ENCODE peak calls at places on chromosomes 2 and 18, in nine cellular contexts. G is aorta, F is PC-9, R is H4, A is NCI-H460, U is heart left ventricle, J is B cell, B is M059J, N is NCI-H446. V is an unnamed sample.

GRCh38 chr2:239399404-239399999 is 1.3 kb downstream of the HDAC4 start:
- DNase-seq in U (no peak), B (peak), R (no peak), A (no peak), F (no peak), N (no peak), J (peak), G (peak), V (peak)

GRCh38 chr18:28059861-28060260 is 117.1 kb downstream of the CDH2 start:
- DNase-seq in U (no peak), G (no peak), N (no peak), B (no peak), A (no peak), J (no peak), F (no peak), R (no peak), V (no peak)

GRCh38 chr18:61149786-61150185 is 183.4 kb upstream of the CDH20 start:
- DNase-seq in F (no peak), N (no peak), A (no peak), B (peak), R (no peak), U (no peak), J (no peak), G (no peak), V (no peak)

GRCh38 chr18:50193796-50194622 is 938 bp downstream of the MYO5B start:
- DNase-seq in U (no peak), J (peak), F (no peak), A (no peak), R (no peak), G (peak), N (no peak), B (no peak), V (no peak)

GRCh38 chr2:145652992-145653545 is 1133.2 kb upstream of the ZEB2 start:
- DNase-seq in F (no peak), J (no peak), G (no peak), B (peak), R (peak), A (peak), N (no peak), U (no peak), V (no peak)

GRCh38 chr2:214575030-214575949 is 164.4 kb downstream of the VWC2L start:
- DNase-seq in R (no peak), F (no peak), G (no peak), U (no peak), J (peak), N (peak), A (no peak), B (peak), V (no peak)

GRCh38 chr18:11689972-11690570 is 1.0 kb downstream of the GNAL start:
- DNase-seq in B (peak), F (no peak), U (no peak), A (no peak), N (no peak), R (peak), G (no peak), J (peak), V (no peak)

GRCh38 chr2:233654501-233654900 is 17.2 kb upstream of the UGT1A9 start:
- DNase-seq in A (no peak), U (no peak), F (no peak), J (no peak), N (no peak), R (no peak), B (no peak), G (no peak), V (no peak)

GRCh38 chr18:40431071-40431998 is 1523.7 kb upstream of the PIK3C3 start:
- DNase-seq in B (peak), G (no peak), U (no peak), A (no peak), N (no peak), R (no peak), F (no peak), J (no peak), V (no peak)

GRCh38 chr2:219733746-219734145 is 106.3 kb downstream of the SLC4A3 start:
- DNase-seq in J (no peak), R (no peak), F (no peak), G (no peak), N (no peak), A (no peak), B (no peak), U (no peak), V (no peak)

GRCh38 chr2:55133467-55134315 is 83.4 kb upstream of the RTN4 start:
- DNase-seq in B (peak), A (no peak), G (peak), F (no peak), U (peak), R (peak), J (peak), N (no peak), V (peak)

GRCh38 chr2:15860760-15861159 is 79.6 kb upstream of the MYCN start:
- DNase-seq in G (no peak), N (no peak), U (no peak), A (no peak), R (no peak), F (no peak), J (no peak), B (no peak), V (no peak)

GRCh38 chr2:201136889-201137321 is 20.9 kb downstream of the CFLAR start:
- DNase-seq in J (no peak), N (no peak), G (no peak), B (no peak), A (no peak), F (no peak), U (no peak), R (no peak), V (no peak)

GRCh38 chr18:23626451-23627279 is 36.0 kb downstream of the ANKRD29 start:
- DNase-seq in R (peak), U (no peak), F (peak), A (peak), B (peak), G (no peak), J (no peak), N (no peak), V (no peak)

GRCh38 chr2:217108575-217109027 is 248.7 kb upstream of the TNP1 start:
- DNase-seq in B (no peak), J (no peak), G (no peak), U (no peak), F (peak), N (no peak), A (no peak), R (no peak), V (peak)

GRCh38 chr2:138997849-138998517 is 217.8 kb upstream of the NXPH2 start:
- DNase-seq in U (no peak), G (no peak), A (peak), N (no peak), B (peak), J (no peak), R (no peak), F (no peak), V (no peak)

GRCh38 chr18:46425511-46425910 is 231.5 kb downstream of the LOXHD1 start:
- DNase-seq in B (no peak), G (no peak), N (no peak), U (no peak), R (no peak), J (no peak), A (no peak), F (no peak), V (no peak)

GRCh38 chr18:23964282-23965238 is 50.0 kb upstream of the TTC39C start:
- DNase-seq in R (no peak), G (no peak), N (no peak), U (no peak), B (no peak), F (no peak), J (peak), A (peak), V (peak)

GRCh38 chr18:48828201-48828580 is 122.6 kb downstream of the SMAD7 start:
- DNase-seq in N (no peak), R (no peak), U (no peak), F (no peak), A (no peak), G (no peak), J (no peak), B (no peak), V (no peak)

GRCh38 chr2:8534729-8535397 is 147.0 kb upstream of the ID2 start:
- DNase-seq in F (no peak), J (no peak), A (no peak), N (no peak), G (peak), R (no peak), U (peak), B (no peak), V (peak)

GRCh38 chr2:66439291-66440010 is 4.5 kb downstream of the MEIS1 start:
- DNase-seq in N (no peak), B (no peak), A (no peak), J (no peak), G (peak), R (no peak), U (peak), F (no peak), V (no peak)

GRCh38 chr2:235675678-235676535 is 182.1 kb downstream of the AGAP1 start:
- DNase-seq in U (no peak), G (no peak), B (peak), A (no peak), N (no peak), R (no peak), J (no peak), F (peak), V (no peak)

GRCh38 chr2:217664761-217665160 is 338.0 kb downstream of the TNS1 start:
- DNase-seq in G (no peak), A (no peak), B (no peak), U (no peak), F (no peak), R (no peak), J (no peak), N (no peak), V (no peak)

GRCh38 chr18:79855147-79855910 is 57.6 kb downstream of the KCNG2 start:
- DNase-seq in N (no peak), G (no peak), R (no peak), F (no peak), B (peak), J (peak), A (no peak), U (no peak), V (no peak)

GRCh38 chr18:29874519-29875098 is 1167.9 kb downstream of the DSC3 start:
- DNase-seq in B (peak), R (peak), A (peak), G (no peak), U (no peak), N (peak), F (no peak), J (no peak), V (peak)

GRCh38 chr2:108257757-108258331 is 18.1 kb downstream of the SULT1C3 start:
- DNase-seq in U (no peak), R (no peak), F (no peak), A (no peak), J (no peak), G (no peak), B (no peak), N (no peak), V (no peak)

GRCh38 chr2:234003972-234004617 is 46.4 kb upstream of the SPP2 start:
- DNase-seq in U (no peak), A (peak), F (peak), B (peak), G (peak), N (peak), R (peak), J (no peak), V (no peak)

GRCh38 chr2:85935170-85935745 is 46.5 kb upstream of the ST3GAL5 start:
- DNase-seq in R (no peak), B (no peak), U (no peak), F (no peak), G (no peak), J (no peak), N (no peak), A (no peak), V (no peak)

GRCh38 chr18:8052237-8052701 is 485.2 kb downstream of the PTPRM start:
- DNase-seq in U (no peak), B (peak), F (no peak), J (no peak), A (no peak), R (no peak), G (no peak), N (no peak), V (no peak)

GRCh38 chr2:36902385-36903120 is 63.8 kb downstream of the STRN start:
- DNase-seq in F (no peak), R (no peak), B (no peak), J (no peak), A (no peak), N (no peak), U (no peak), G (no peak), V (no peak)

GRCh38 chr2:201118957-201119848 is 3.2 kb downstream of the CFLAR start:
- DNase-seq in N (peak), G (no peak), A (peak), B (peak), J (no peak), F (peak), R (peak), U (no peak), V (no peak)

GRCh38 chr2:62292190-62292589 is 96.3 kb downstream of the B3GNT2 start:
- DNase-seq in A (no peak), G (no peak), J (no peak), N (no peak), B (peak), F (peak), U (no peak), R (peak), V (no peak)

GRCh38 chr2:8756230-8756629 is 74.4 kb downstream of the ID2 start:
- DNase-seq in F (no peak), R (no peak), N (no peak), J (no peak), U (no peak), G (no peak), B (no peak), A (no peak), V (no peak)

GRCh38 chr2:119486196-119486827 is 38.0 kb downstream of the SCTR start:
- DNase-seq in B (no peak), A (no peak), F (no peak), R (no peak), G (no peak), N (no peak), U (no peak), J (no peak), V (no peak)

GRCh38 chr2:44655401-44655864 is 286.1 kb upstream of the SIX3 start:
- DNase-seq in A (no peak), F (no peak), G (no peak), U (no peak), N (no peak), J (no peak), R (no peak), B (no peak), V (no peak)

GRCh38 chr2:108220942-108221541 is 18.7 kb upstream of the SULT1C3 start:
- DNase-seq in A (no peak), N (peak), G (peak), U (peak), F (no peak), J (no peak), B (no peak), R (no peak), V (no peak)

GRCh38 chr2:184597996-184598312 is 375 bp upstream of the ZNF804A start:
- DNase-seq in G (no peak), B (no peak), U (no peak), R (no peak), A (no peak), F (no peak), N (no peak), J (no peak), V (no peak)

GRCh38 chr2:37636209-37637077 is 35.0 kb downstream of the CDC42EP3 start:
- DNase-seq in R (no peak), A (no peak), U (no peak), G (no peak), N (no peak), B (no peak), J (no peak), F (no peak), V (no peak)

GRCh38 chr2:233441161-233442027 is 87.1 kb downstream of the DGKD start:
- DNase-seq in N (no peak), F (no peak), U (no peak), R (no peak), B (no peak), A (no peak), J (no peak), G (no peak), V (no peak)

GRCh38 chr2:171595456-171595855 is 73.2 kb downstream of the CYBRD1 start:
- DNase-seq in R (no peak), N (no peak), G (no peak), F (no peak), J (no peak), A (no peak), B (no peak), U (no peak), V (no peak)

V was measured in K562.